ENCODE peak calls at places on chromosomes 13 and 19, in six cellular contexts. B, E, K, P, A and M are unnamed samples.

GRCh38 chr19:49556412-49557398 is 23.7 kb downstream of the NOSIP start:
- DNase-seq in B (no peak), E (no peak), K (no peak), P (no peak), A (peak; percentile 82), M (no peak)

GRCh38 chr13:33330483-33330882 is 44.9 kb upstream of the STARD13 start:
- DNase-seq in B (no peak), E (no peak), K (no peak), P (no peak), A (no peak), M (no peak)

GRCh38 chr13:113635048-113635420 is 23.0 kb downstream of the ATP4B start:
- DNase-seq in B (no peak), E (no peak), K (no peak), P (peak; percentile 26), A (no peak), M (no peak)

GRCh38 chr13:82962422-82962821 is 919.9 kb downstream of the SLITRK1 start:
- DNase-seq in B (no peak), E (no peak), K (no peak), P (no peak), A (no peak), M (no peak)

GRCh38 chr13:73782781-73783180 is 351.4 kb downstream of the KLF12 start:
- DNase-seq in B (no peak), E (no peak), K (no peak), P (no peak), A (no peak), M (no peak)

GRCh38 chr19:20513179-20513934 is 52.2 kb downstream of the ZNF737 start:
- DNase-seq in B (no peak), E (no peak), K (no peak), P (no peak), A (no peak), M (no peak)

GRCh38 chr13:39890537-39890936 is 235.1 kb downstream of the COG6 start:
- DNase-seq in B (no peak), E (no peak), K (no peak), P (no peak), A (no peak), M (no peak)

GRCh38 chr13:40410315-40410714 is 256.1 kb downstream of the FOXO1 start:
- DNase-seq in B (no peak), E (no peak), K (no peak), P (no peak), A (no peak), M (no peak)

GRCh38 chr19:29622191-29623070 is 16.3 kb downstream of the POP4 start:
- DNase-seq in B (peak; percentile 28), E (no peak), K (no peak), P (no peak), A (no peak), M (no peak)

GRCh38 chr19:1267441-1268391 is 1.4 kb upstream of the CIRBP start:
- DNase-seq in B (no peak), E (peak; percentile 69), K (no peak), P (peak; percentile 66), A (no peak), M (no peak)

GRCh38 chr13:58583961-58584360 is 952.4 kb downstream of the PCDH17 start:
- DNase-seq in B (no peak), E (no peak), K (no peak), P (no peak), A (no peak), M (no peak)